ENCODE peak calls at places on chromosomes 3 and 15, in seven cellular contexts. One of them, this sample, is unnamed.

GRCh38 chr3:104629038-104629437 is 737.7 kb upstream of the ALCAM start:
- DNase-seq in heart left ventricle: no peak
- DNase-seq in fibroblast of pulmonary artery: peak; percentile 77
- DNase-seq in heart right ventricle: no peak
- DNase-seq in astrocyte of the cerebellum: peak; percentile 61
- DNase-seq in GM23338: no peak
- DNase-seq in right lobe of liver: no peak
- DNase-seq in this sample: peak; percentile 55

GRCh38 chr3:64341355-64341754 is 116.1 kb upstream of the PRICKLE2 start:
- DNase-seq in heart left ventricle: no peak
- DNase-seq in fibroblast of pulmonary artery: no peak
- DNase-seq in heart right ventricle: no peak
- DNase-seq in astrocyte of the cerebellum: no peak
- DNase-seq in GM23338: peak; percentile 39
- DNase-seq in right lobe of liver: no peak
- DNase-seq in this sample: peak; percentile 57

GRCh38 chr3:179151474-179151873 is 3.3 kb downstream of the PIK3CA start:
- DNase-seq in heart left ventricle: no peak
- DNase-seq in fibroblast of pulmonary artery: peak; percentile 43
- DNase-seq in heart right ventricle: no peak
- DNase-seq in astrocyte of the cerebellum: no peak
- DNase-seq in GM23338: no peak
- DNase-seq in right lobe of liver: no peak
- DNase-seq in this sample: peak; percentile 20

GRCh38 chr3:186931487-186932280 is 1.4 kb downstream of the ST6GAL1 start:
- DNase-seq in heart left ventricle: peak; percentile 67
- DNase-seq in fibroblast of pulmonary artery: peak; percentile 14
- DNase-seq in heart right ventricle: peak; percentile 51
- DNase-seq in astrocyte of the cerebellum: peak; percentile 16
- DNase-seq in GM23338: peak; percentile 67
- DNase-seq in right lobe of liver: peak; percentile 82
- DNase-seq in this sample: peak; percentile 31

GRCh38 chr15:38069001-38069400 is 134.6 kb downstream of the TMCO5A start:
- DNase-seq in heart left ventricle: peak; percentile 31
- DNase-seq in fibroblast of pulmonary artery: peak; percentile 84
- DNase-seq in heart right ventricle: no peak
- DNase-seq in astrocyte of the cerebellum: no peak
- DNase-seq in GM23338: no peak
- DNase-seq in right lobe of liver: no peak
- DNase-seq in this sample: peak; percentile 72

GRCh38 chr3:107117922-107118576 is 259.2 kb upstream of the CCDC54 start:
- DNase-seq in heart left ventricle: peak; percentile 36
- DNase-seq in fibroblast of pulmonary artery: peak; percentile 89
- DNase-seq in heart right ventricle: no peak
- DNase-seq in astrocyte of the cerebellum: peak; percentile 77
- DNase-seq in GM23338: peak; percentile 86
- DNase-seq in right lobe of liver: no peak
- DNase-seq in this sample: peak; percentile 90

GRCh38 chr3:101829066-101829830 is 20.1 kb upstream of the NFKBIZ start:
- DNase-seq in heart left ventricle: peak; percentile 76
- DNase-seq in fibroblast of pulmonary artery: peak; percentile 70
- DNase-seq in heart right ventricle: peak; percentile 37
- DNase-seq in astrocyte of the cerebellum: no peak
- DNase-seq in GM23338: no peak
- DNase-seq in right lobe of liver: peak; percentile 80
- DNase-seq in this sample: peak; percentile 66

GRCh38 chr3:27089063-27089462 is 280.1 kb downstream of the NEK10 start:
- DNase-seq in heart left ventricle: peak; percentile 28
- DNase-seq in fibroblast of pulmonary artery: no peak
- DNase-seq in heart right ventricle: peak; percentile 20
- DNase-seq in astrocyte of the cerebellum: no peak
- DNase-seq in GM23338: no peak
- DNase-seq in right lobe of liver: no peak
- DNase-seq in this sample: peak; percentile 43

GRCh38 chr3:184176377-184177330 is 2.0 kb downstream of the AP2M1 start:
- DNase-seq in heart left ventricle: peak; percentile 75
- DNase-seq in fibroblast of pulmonary artery: peak; percentile 94
- DNase-seq in heart right ventricle: peak; percentile 56
- DNase-seq in astrocyte of the cerebellum: peak; percentile 87
- DNase-seq in GM23338: peak; percentile 95
- DNase-seq in right lobe of liver: no peak
- DNase-seq in this sample: peak; percentile 95

GRCh38 chr3:102069211-102069662 is 219.9 kb downstream of the NFKBIZ start:
- DNase-seq in heart left ventricle: no peak
- DNase-seq in fibroblast of pulmonary artery: peak; percentile 89
- DNase-seq in heart right ventricle: no peak
- DNase-seq in astrocyte of the cerebellum: peak; percentile 55
- DNase-seq in GM23338: no peak
- DNase-seq in right lobe of liver: no peak
- DNase-seq in this sample: peak; percentile 83

GRCh38 chr3:28186748-28187147 is 54.7 kb upstream of the CMC1 start:
- DNase-seq in heart left ventricle: no peak
- DNase-seq in fibroblast of pulmonary artery: no peak
- DNase-seq in heart right ventricle: no peak
- DNase-seq in astrocyte of the cerebellum: no peak
- DNase-seq in GM23338: no peak
- DNase-seq in right lobe of liver: no peak
- DNase-seq in this sample: no peak

GRCh38 chr3:62207197-62207596 is 166.2 kb downstream of the FEZF2 start:
- DNase-seq in heart left ventricle: no peak
- DNase-seq in fibroblast of pulmonary artery: no peak
- DNase-seq in heart right ventricle: no peak
- DNase-seq in astrocyte of the cerebellum: no peak
- DNase-seq in GM23338: no peak
- DNase-seq in right lobe of liver: no peak
- DNase-seq in this sample: no peak
- H3K4me3 ChIP-seq in heart left ventricle: no peak overlapping the region
- H3K4me3 ChIP-seq in fibroblast of pulmonary artery: no peak overlapping the region
- H3K4me3 ChIP-seq in heart right ventricle: no peak overlapping the region
- H3K4me3 ChIP-seq in astrocyte of the cerebellum: no peak overlapping the region
- H3K4me3 ChIP-seq in GM23338: no peak overlapping the region
- H3K4me3 ChIP-seq in right lobe of liver: no peak overlapping the region
- H3K4me3 ChIP-seq in this sample: no peak overlapping the region

GRCh38 chr3:13018561-13019242 is 54.5 kb downstream of the IQSEC1 start:
- DNase-seq in heart left ventricle: no peak
- DNase-seq in fibroblast of pulmonary artery: no peak
- DNase-seq in heart right ventricle: no peak
- DNase-seq in astrocyte of the cerebellum: no peak
- DNase-seq in GM23338: no peak
- DNase-seq in right lobe of liver: peak; percentile 42
- DNase-seq in this sample: no peak

GRCh38 chr3:13019243-13019701 is 54.0 kb downstream of the IQSEC1 start:
- DNase-seq in heart left ventricle: peak; percentile 85
- DNase-seq in fibroblast of pulmonary artery: peak; percentile 71
- DNase-seq in heart right ventricle: peak; percentile 70
- DNase-seq in astrocyte of the cerebellum: peak; percentile 75
- DNase-seq in GM23338: peak; percentile 78
- DNase-seq in right lobe of liver: peak; percentile 59
- DNase-seq in this sample: peak; percentile 70

GRCh38 chr3:13016726-13017255 is 56.4 kb downstream of the IQSEC1 start:
- DNase-seq in heart left ventricle: no peak
- DNase-seq in fibroblast of pulmonary artery: no peak
- DNase-seq in heart right ventricle: no peak
- DNase-seq in astrocyte of the cerebellum: no peak
- DNase-seq in GM23338: no peak
- DNase-seq in right lobe of liver: no peak
- DNase-seq in this sample: no peak

GRCh38 chr3:13017361-13018038 is 55.7 kb downstream of the IQSEC1 start:
- DNase-seq in heart left ventricle: no peak
- DNase-seq in fibroblast of pulmonary artery: no peak
- DNase-seq in heart right ventricle: no peak
- DNase-seq in astrocyte of the cerebellum: no peak
- DNase-seq in GM23338: no peak
- DNase-seq in right lobe of liver: peak; percentile 54
- DNase-seq in this sample: no peak

GRCh38 chr3:13018039-13018431 is 55.2 kb downstream of the IQSEC1 start:
- DNase-seq in heart left ventricle: no peak
- DNase-seq in fibroblast of pulmonary artery: no peak
- DNase-seq in heart right ventricle: peak; percentile 36
- DNase-seq in astrocyte of the cerebellum: no peak
- DNase-seq in GM23338: no peak
- DNase-seq in right lobe of liver: peak; percentile 43
- DNase-seq in this sample: peak; percentile 19
- TF ChIP-seq CTCF in heart left ventricle: no peak
- TF ChIP-seq CTCF in fibroblast of pulmonary artery: no peak
- TF ChIP-seq CTCF in heart right ventricle: no peak
- TF ChIP-seq CTCF in astrocyte of the cerebellum: no peak
- TF ChIP-seq CTCF in GM23338: no peak
- TF ChIP-seq CTCF in right lobe of liver: no peak
- TF ChIP-seq CTCF in this sample: no peak

GRCh38 chr15:35305906-35306305 is 220.8 kb upstream of the NANOGP8 start:
- DNase-seq in heart left ventricle: no peak
- DNase-seq in fibroblast of pulmonary artery: peak; percentile 66
- DNase-seq in heart right ventricle: no peak
- DNase-seq in astrocyte of the cerebellum: peak; percentile 28
- DNase-seq in GM23338: no peak
- DNase-seq in right lobe of liver: no peak
- DNase-seq in this sample: peak; percentile 34

GRCh38 chr15:35305031-35305555 is 220.0 kb upstream of the NANOGP8 start:
- DNase-seq in heart left ventricle: no peak
- DNase-seq in fibroblast of pulmonary artery: no peak
- DNase-seq in heart right ventricle: no peak
- DNase-seq in astrocyte of the cerebellum: no peak
- DNase-seq in GM23338: no peak
- DNase-seq in right lobe of liver: no peak
- DNase-seq in this sample: no peak

GRCh38 chr15:35307026-35307425 is 221.9 kb upstream of the NANOGP8 start:
- DNase-seq in heart left ventricle: no peak
- DNase-seq in fibroblast of pulmonary artery: no peak
- DNase-seq in heart right ventricle: no peak
- DNase-seq in astrocyte of the cerebellum: no peak
- DNase-seq in GM23338: no peak
- DNase-seq in right lobe of liver: no peak
- DNase-seq in this sample: no peak

GRCh38 chr15:35307676-35308075 is 222.6 kb upstream of the NANOGP8 start:
- DNase-seq in heart left ventricle: no peak
- DNase-seq in fibroblast of pulmonary artery: no peak
- DNase-seq in heart right ventricle: no peak
- DNase-seq in astrocyte of the cerebellum: no peak
- DNase-seq in GM23338: no peak
- DNase-seq in right lobe of liver: no peak
- DNase-seq in this sample: no peak

GRCh38 chr15:35306361-35306981 is 221.4 kb upstream of the NANOGP8 start:
- DNase-seq in heart left ventricle: no peak
- DNase-seq in fibroblast of pulmonary artery: peak; percentile 72
- DNase-seq in heart right ventricle: no peak
- DNase-seq in astrocyte of the cerebellum: peak; percentile 18
- DNase-seq in GM23338: peak; percentile 10
- DNase-seq in right lobe of liver: no peak
- DNase-seq in this sample: peak; percentile 68
- H3K4me3 ChIP-seq in heart left ventricle: no peak overlapping the region
- H3K4me3 ChIP-seq in fibroblast of pulmonary artery: no peak overlapping the region
- H3K4me3 ChIP-seq in heart right ventricle: no peak overlapping the region
- H3K4me3 ChIP-seq in astrocyte of the cerebellum: no peak overlapping the region
- H3K4me3 ChIP-seq in GM23338: no peak overlapping the region
- H3K4me3 ChIP-seq in right lobe of liver: no peak overlapping the region
- H3K4me3 ChIP-seq in this sample: no peak overlapping the region

GRCh38 chr3:46893146-46893748 is 15.7 kb downstream of the PTH1R start:
- DNase-seq in heart left ventricle: peak; percentile 57
- DNase-seq in fibroblast of pulmonary artery: no peak
- DNase-seq in heart right ventricle: no peak
- DNase-seq in astrocyte of the cerebellum: no peak
- DNase-seq in GM23338: peak; percentile 28
- DNase-seq in right lobe of liver: peak; percentile 41
- DNase-seq in this sample: no peak

GRCh38 chr3:46891132-46891531 is 13.6 kb downstream of the PTH1R start:
- DNase-seq in heart left ventricle: peak; percentile 7
- DNase-seq in fibroblast of pulmonary artery: no peak
- DNase-seq in heart right ventricle: no peak
- DNase-seq in astrocyte of the cerebellum: no peak
- DNase-seq in GM23338: no peak
- DNase-seq in right lobe of liver: no peak
- DNase-seq in this sample: no peak

GRCh38 chr3:46893763-46894162 is 16.2 kb downstream of the PTH1R start:
- DNase-seq in heart left ventricle: no peak
- DNase-seq in fibroblast of pulmonary artery: no peak
- DNase-seq in heart right ventricle: no peak
- DNase-seq in astrocyte of the cerebellum: no peak
- DNase-seq in GM23338: no peak
- DNase-seq in right lobe of liver: peak; percentile 31
- DNase-seq in this sample: no peak

GRCh38 chr3:46894256-46894655 is 16.7 kb downstream of the PTH1R start:
- DNase-seq in heart left ventricle: peak; percentile 17
- DNase-seq in fibroblast of pulmonary artery: no peak
- DNase-seq in heart right ventricle: no peak
- DNase-seq in astrocyte of the cerebellum: no peak
- DNase-seq in GM23338: no peak
- DNase-seq in right lobe of liver: no peak
- DNase-seq in this sample: no peak

GRCh38 chr3:46892285-46893145 is 15.0 kb downstream of the PTH1R start:
- DNase-seq in heart left ventricle: peak; percentile 86
- DNase-seq in fibroblast of pulmonary artery: peak; percentile 46
- DNase-seq in heart right ventricle: peak; percentile 77
- DNase-seq in astrocyte of the cerebellum: no peak
- DNase-seq in GM23338: peak; percentile 94
- DNase-seq in right lobe of liver: peak; percentile 75
- DNase-seq in this sample: peak; percentile 76
- TF ChIP-seq CTCF in heart left ventricle: no peak
- TF ChIP-seq CTCF in fibroblast of pulmonary artery: no peak
- TF ChIP-seq CTCF in heart right ventricle: no peak
- TF ChIP-seq CTCF in astrocyte of the cerebellum: no peak
- TF ChIP-seq CTCF in GM23338: no peak
- TF ChIP-seq CTCF in right lobe of liver: no peak
- TF ChIP-seq CTCF in this sample: no peak

DNA sequence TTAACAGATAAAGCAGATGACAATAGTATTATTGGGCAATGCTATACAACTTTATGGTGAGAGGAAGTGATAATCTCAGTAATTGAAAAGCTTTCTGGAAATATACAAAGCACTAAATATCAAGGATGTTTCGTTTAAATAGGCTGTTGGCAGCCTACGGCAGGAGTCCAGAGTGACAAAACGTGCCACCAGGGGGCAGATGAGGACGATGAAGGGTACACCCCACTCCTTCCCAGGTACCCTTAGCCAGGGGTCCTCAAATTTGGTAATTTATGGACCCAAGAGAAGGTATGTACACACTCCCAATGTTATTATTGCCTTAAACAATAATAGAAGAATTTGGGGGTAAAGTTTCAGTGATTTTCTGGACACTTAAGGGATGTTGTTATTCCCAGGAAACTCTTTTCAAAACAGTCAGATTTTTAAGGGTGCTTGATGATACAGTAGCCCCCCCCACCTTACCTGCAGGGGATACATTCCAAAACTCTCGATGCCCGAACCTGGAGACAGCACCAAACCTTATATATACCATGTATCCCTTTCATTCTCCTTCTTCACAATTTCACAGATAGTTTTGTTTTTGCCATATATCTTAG is 1.4 kb upstream of the MAGEL2 start:
- DNase-seq in heart left ventricle: no peak
- DNase-seq in fibroblast of pulmonary artery: peak; percentile 25
- DNase-seq in heart right ventricle: peak; percentile 25
- DNase-seq in astrocyte of the cerebellum: no peak
- DNase-seq in GM23338: peak; percentile 82
- DNase-seq in right lobe of liver: no peak
- DNase-seq in this sample: peak; percentile 0
- H3K4me3 ChIP-seq in heart left ventricle: no peak overlapping the region
- H3K4me3 ChIP-seq in fibroblast of pulmonary artery: no peak overlapping the region
- H3K4me3 ChIP-seq in heart right ventricle: no peak overlapping the region
- H3K4me3 ChIP-seq in astrocyte of the cerebellum: no peak overlapping the region
- H3K4me3 ChIP-seq in GM23338: peak overlapping the region; percentile 65
- H3K4me3 ChIP-seq in right lobe of liver: no peak overlapping the region
- H3K4me3 ChIP-seq in this sample: no peak overlapping the region